ENCODE peak calls at places on chromosomes 4 and X, in four cellular contexts. I, B, Z and C are unnamed samples.

GRCh38 chr4:15100994-15101695 is 98.9 kb downstream of the CPEB2 start:
- DNase-seq in I (no peak), B (no peak), Z (no peak), C (no peak)

GRCh38 chrX:9786839-9787635 is 808 bp downstream of the SHROOM2 start:
- DNase-seq in I (no peak), B (peak), Z (peak), C (no peak)

GRCh38 chr4:107630185-107630705 is 89.8 kb downstream of the PAPSS1 start:
- DNase-seq in I (no peak), B (no peak), Z (no peak), C (no peak)

GRCh38 chr4:8409271-8410065 is 31.1 kb downstream of the ACOX3 start:
- DNase-seq in I (no peak), B (peak), Z (peak), C (no peak)

GRCh38 chrX:45022144-45022543 is 149.2 kb downstream of the KDM6A start:
- DNase-seq in I (no peak), B (no peak), Z (no peak), C (no peak)

GRCh38 chr4:6471303-6472007 is 959 bp downstream of the PPP2R2C start:
- DNase-seq in I (no peak), B (peak), Z (no peak), C (no peak)

GRCh38 chr4:40976343-40976742 is 226.6 kb downstream of the NSUN7 start:
- DNase-seq in I (peak), B (peak), Z (no peak), C (peak)

GRCh38 chrX:115344885-115345653 is 55.6 kb downstream of the LUZP4 start:
- DNase-seq in I (peak), B (peak), Z (peak), C (peak)

GRCh38 chrX:155070038-155070437 is 898 bp downstream of the CMC4 start:
- DNase-seq in I (no peak), B (peak), Z (no peak), C (no peak)

GRCh38 chrX:21975827-21976226 is 35.3 kb downstream of the SMS start:
- DNase-seq in I (no peak), B (no peak), Z (no peak), C (peak)

GRCh38 chr4:5773271-5773555 is 62.2 kb downstream of the EVC start:
- DNase-seq in I (no peak), B (no peak), Z (no peak), C (peak)

GRCh38 chr4:22987861-22988260 is 295.1 kb downstream of the GBA3 start:
- DNase-seq in I (no peak), B (no peak), Z (no peak), C (peak)

GRCh38 chrX:129781134-129782014 is 1.6 kb downstream of the SASH3 start:
- DNase-seq in I (no peak), B (no peak), Z (peak), C (no peak)

GRCh38 chr4:113094802-113095201 is 45.3 kb downstream of the ANK2 start:
- DNase-seq in I (no peak), B (no peak), Z (no peak), C (no peak)